ENCODE peak calls at places on chromosomes 4 and X, in five cellular contexts. Q is stimulated activated CD4-positive, alpha-beta T cell treated with anti-CD3 and anti-CD28 coated beads, Interleukin-2, amount 100 ng/mL, for 48 hours; Z is naive B cell; I is CD14-positive monocyte; B is GM04503. K is an unnamed sample.

GRCh38 chr4:6695660-6696581 is 2.2 kb downstream of the S100P start:
- DNase-seq in Z (no peak), I (no peak), B (no peak), Q (no peak), K (peak; percentile 84)

GRCh38 chr4:75345436-75345835 is 168.8 kb downstream of the RCHY1 start:
- DNase-seq in Q (no peak), Z (no peak), B (no peak), I (no peak), K (no peak)

GRCh38 chrX:74293343-74293946 is 10.5 kb upstream of the ZCCHC13 start:
- DNase-seq in Z (peak; percentile 32), Q (peak; percentile 47), I (peak; percentile 52), B (peak; percentile 20), K (no peak)

GRCh38 chr4:169251291-169252235 is 19.2 kb downstream of the SH3RF1 start:
- DNase-seq in Z (no peak), B (no peak), Q (no peak), I (no peak), K (no peak)

GRCh38 chr4:39526283-39526682 is 956 bp downstream of the UGDH start:
- DNase-seq in Z (no peak), Q (no peak), I (no peak), B (no peak), K (no peak)

GRCh38 chr4:145957307-145957706 is 18.7 kb upstream of the ZNF827 start:
- DNase-seq in Z (no peak), B (no peak), I (no peak), Q (no peak), K (no peak)

GRCh38 chr4:132437117-132437516 is 712.0 kb upstream of the PCDH10 start:
- DNase-seq in Q (no peak), B (no peak), I (no peak), Z (no peak), K (no peak)

GRCh38 chr4:8763966-8764901 is 107.4 kb downstream of the HMX1 start:
- DNase-seq in Q (no peak), B (no peak), I (peak; percentile 42), Z (no peak), K (no peak)

GRCh38 chrX:37746268-37746931 is 33.5 kb upstream of the CYBB start:
- DNase-seq in Z (peak; percentile 32), I (peak; percentile 76), B (no peak), Q (no peak), K (peak; percentile 79)

GRCh38 chrX:35115205-35115604 is 172.6 kb downstream of the FAM47B start:
- DNase-seq in I (no peak), Q (no peak), Z (no peak), B (peak; percentile 24), K (no peak)

GRCh38 chr4:38743866-38744265 is 38.9 kb downstream of the TLR10 start:
- DNase-seq in I (no peak), Q (no peak), B (no peak), Z (no peak), K (no peak)

GRCh38 chr4:124060261-124060918 is 652.1 kb downstream of the ANKRD50 start:
- DNase-seq in Q (no peak), Z (no peak), B (peak; percentile 36), I (no peak), K (no peak)

GRCh38 chr4:110624016-110624770 is 1.3 kb upstream of the PITX2 start:
- DNase-seq in Z (no peak), Q (no peak), I (no peak), B (no peak), K (no peak)

GRCh38 chr4:109665783-109666455 is 37.3 kb downstream of the CASP6 start:
- DNase-seq in I (no peak), Z (no peak), Q (no peak), B (no peak), K (no peak)

GRCh38 chr4:100547541-100548208 is 29.9 kb upstream of the EMCN start:
- DNase-seq in B (no peak), Q (no peak), Z (no peak), I (no peak), K (no peak)

GRCh38 chr4:71229477-71230257 is 109.2 kb upstream of the SLC4A4 start:
- DNase-seq in Z (no peak), I (no peak), B (no peak), Q (no peak), K (no peak)

GRCh38 chrX:112851806-112852205 is 11.2 kb upstream of the AMOT start:
- DNase-seq in I (peak; percentile 32), B (no peak), Z (no peak), Q (no peak), K (no peak)

GRCh38 chrX:107683931-107684330 is 55.6 kb downstream of the PRPS1 start:
- DNase-seq in B (no peak), Q (no peak), Z (no peak), I (no peak), K (no peak)

GRCh38 chr4:156998500-156999174 is 27.0 kb upstream of the PDGFC start:
- DNase-seq in I (no peak), B (no peak), Q (no peak), Z (no peak), K (no peak)

GRCh38 chrX:151488677-151489076 is 74.8 kb upstream of the PASD1 start:
- DNase-seq in Q (no peak), B (no peak), I (no peak), Z (no peak), K (no peak)

GRCh38 chr4:11428701-11429571 is at the start of gene HS3ST1:
- DNase-seq in I (peak; percentile 59), B (no peak), Z (peak; percentile 76), Q (peak; percentile 40), K (no peak)

GRCh38 chr4:128587382-128587781 is 222.1 kb upstream of the JADE1 start:
- DNase-seq in I (no peak), Z (no peak), B (no peak), Q (no peak), K (no peak)

GRCh38 chrX:1388651-1389050 is 3.3 kb downstream of the SLC25A6 start:
- DNase-seq in I (no peak), B (no peak), Z (no peak), Q (no peak), K (no peak)

GRCh38 chr4:135201081-135201480 is 999.5 kb upstream of the PABPC4L start:
- DNase-seq in I (no peak), Z (no peak), B (no peak), Q (no peak), K (no peak)

GRCh38 chr4:49063670-49064069 is 77.6 kb downstream of the CWH43 start:
- DNase-seq in Q (no peak), B (no peak), Z (no peak), I (no peak), K (no peak)

GRCh38 chr4:111066447-111066846 is 443.6 kb upstream of the PITX2 start:
- DNase-seq in B (no peak), I (no peak), Z (no peak), Q (no peak), K (no peak)

GRCh38 chr4:48792348-48793006 is 12.4 kb upstream of the FRYL start:
- DNase-seq in Z (no peak), B (no peak), Q (no peak), I (no peak), K (no peak)

GRCh38 chrX:12970691-12971202 is 4.2 kb upstream of the TMSB4X start:
- DNase-seq in Q (no peak), I (peak; percentile 65), Z (peak; percentile 44), B (no peak), K (peak; percentile 74)

GRCh38 chr4:168848112-168848511 is 161.9 kb downstream of the CBR4 start:
- DNase-seq in B (no peak), Q (no peak), I (no peak), Z (no peak), K (no peak)

GRCh38 chrX:101785142-101785541 is 125.5 kb upstream of the ARMCX2 start:
- DNase-seq in B (no peak), Z (no peak), Q (no peak), I (no peak), K (no peak)

GRCh38 chrX:154531626-154532025 is 15.0 kb downstream of the G6PD start:
- DNase-seq in Z (no peak), Q (no peak), B (no peak), I (no peak), K (no peak)